ENCODE peak calls at places on chromosomes 2 and 18, in seven cellular contexts. One of them, this sample, is unnamed.

GRCh38 chr18:80251700-80252099 is 4.4 kb upstream of the PARD6G start:
- DNase-seq in body of pancreas: no peak
- DNase-seq in upper lobe of right lung: no peak
- DNase-seq in heart left ventricle: no peak
- DNase-seq in Panc1: no peak
- DNase-seq in uterus: no peak
- DNase-seq in IMR-90: no peak
- DNase-seq in this sample: no peak

GRCh38 chr2:505931-506330 is 171.3 kb downstream of the TMEM18 start:
- DNase-seq in body of pancreas: no peak
- DNase-seq in upper lobe of right lung: no peak
- DNase-seq in heart left ventricle: no peak
- DNase-seq in Panc1: no peak
- DNase-seq in uterus: no peak
- DNase-seq in IMR-90: no peak
- DNase-seq in this sample: no peak

GRCh38 chr2:26268184-26268583 is 23.4 kb downstream of the HADHB start:
- DNase-seq in body of pancreas: no peak
- DNase-seq in upper lobe of right lung: no peak
- DNase-seq in heart left ventricle: no peak
- DNase-seq in Panc1: no peak
- DNase-seq in uterus: no peak
- DNase-seq in IMR-90: peak; percentile 64
- DNase-seq in this sample: no peak

GRCh38 chr2:60995376-60995775 is 22.1 kb upstream of the PEX13 start:
- DNase-seq in body of pancreas: no peak
- DNase-seq in upper lobe of right lung: no peak
- DNase-seq in heart left ventricle: no peak
- DNase-seq in Panc1: no peak
- DNase-seq in uterus: no peak
- DNase-seq in IMR-90: no peak
- DNase-seq in this sample: no peak

GRCh38 chr2:150140777-150141176 is 346.7 kb downstream of the RND3 start:
- DNase-seq in body of pancreas: no peak
- DNase-seq in upper lobe of right lung: no peak
- DNase-seq in heart left ventricle: no peak
- DNase-seq in Panc1: no peak
- DNase-seq in uterus: no peak
- DNase-seq in IMR-90: no peak
- DNase-seq in this sample: no peak

GRCh38 chr18:48841381-48842258 is 109.1 kb downstream of the SMAD7 start:
- DNase-seq in body of pancreas: no peak
- DNase-seq in upper lobe of right lung: peak; percentile 89
- DNase-seq in heart left ventricle: peak; percentile 49
- DNase-seq in Panc1: no peak
- DNase-seq in uterus: no peak
- DNase-seq in IMR-90: peak; percentile 57
- DNase-seq in this sample: peak; percentile 47

GRCh38 chr2:73999881-74000597 is 15.3 kb downstream of the TET3 start:
- DNase-seq in body of pancreas: no peak
- DNase-seq in upper lobe of right lung: peak; percentile 61
- DNase-seq in heart left ventricle: no peak
- DNase-seq in Panc1: no peak
- DNase-seq in uterus: peak; percentile 42
- DNase-seq in IMR-90: peak; percentile 74
- DNase-seq in this sample: no peak

GRCh38 chr2:216915548-216916128 is 55.8 kb upstream of the TNP1 start:
- DNase-seq in body of pancreas: no peak
- DNase-seq in upper lobe of right lung: no peak
- DNase-seq in heart left ventricle: no peak
- DNase-seq in Panc1: no peak
- DNase-seq in uterus: peak; percentile 75
- DNase-seq in IMR-90: no peak
- DNase-seq in this sample: no peak

GRCh38 chr18:3230401-3231334 is 10.9 kb upstream of the MYOM1 start:
- DNase-seq in body of pancreas: no peak
- DNase-seq in upper lobe of right lung: no peak
- DNase-seq in heart left ventricle: no peak
- DNase-seq in Panc1: no peak
- DNase-seq in uterus: no peak
- DNase-seq in IMR-90: peak; percentile 31
- DNase-seq in this sample: peak; percentile 13
- H3K4me3 ChIP-seq in body of pancreas: no peak overlapping the region
- H3K4me3 ChIP-seq in upper lobe of right lung: peak overlapping the region; percentile 8
- H3K4me3 ChIP-seq in heart left ventricle: no peak overlapping the region
- H3K4me3 ChIP-seq in Panc1: no peak overlapping the region
- H3K4me3 ChIP-seq in uterus: no peak overlapping the region
- H3K4me3 ChIP-seq in IMR-90: no peak overlapping the region
- H3K4me3 ChIP-seq in this sample: no peak overlapping the region

GRCh38 chr2:155377178-155377780 is 678.8 kb downstream of the KCNJ3 start:
- DNase-seq in body of pancreas: no peak
- DNase-seq in upper lobe of right lung: no peak
- DNase-seq in heart left ventricle: no peak
- DNase-seq in Panc1: no peak
- DNase-seq in uterus: no peak
- DNase-seq in IMR-90: peak; percentile 35
- DNase-seq in this sample: no peak
- TF ChIP-seq CTCF in body of pancreas: peak; percentile 36
- TF ChIP-seq CTCF in upper lobe of right lung: peak; percentile 35
- TF ChIP-seq CTCF in heart left ventricle: peak; percentile 27
- TF ChIP-seq CTCF in Panc1: peak; percentile 49
- TF ChIP-seq CTCF in uterus: peak; percentile 1
- TF ChIP-seq CTCF in IMR-90: peak; percentile 43
- TF ChIP-seq CTCF in this sample: peak; percentile 15

GRCh38 chr2:224927011-224927410 is 115.3 kb downstream of the DOCK10 start:
- DNase-seq in body of pancreas: no peak
- DNase-seq in upper lobe of right lung: no peak
- DNase-seq in heart left ventricle: no peak
- DNase-seq in Panc1: no peak
- DNase-seq in uterus: no peak
- DNase-seq in IMR-90: no peak
- DNase-seq in this sample: no peak
- H3K4me1 ChIP-seq in body of pancreas: no peaks in the 10 kb centered on the region
- H3K4me1 ChIP-seq in upper lobe of right lung: peaks cover 43% of the 10 kb centered on the region
- H3K4me1 ChIP-seq in heart left ventricle: peaks cover 7% of the 10 kb centered on the region
- H3K4me1 ChIP-seq in Panc1: no peaks in the 10 kb centered on the region
- H3K4me1 ChIP-seq in uterus: no peaks in the 10 kb centered on the region
- H3K4me1 ChIP-seq in IMR-90: peaks cover 19% of the 10 kb centered on the region
- H3K4me1 ChIP-seq in this sample: no peaks in the 10 kb centered on the region

DNA sequence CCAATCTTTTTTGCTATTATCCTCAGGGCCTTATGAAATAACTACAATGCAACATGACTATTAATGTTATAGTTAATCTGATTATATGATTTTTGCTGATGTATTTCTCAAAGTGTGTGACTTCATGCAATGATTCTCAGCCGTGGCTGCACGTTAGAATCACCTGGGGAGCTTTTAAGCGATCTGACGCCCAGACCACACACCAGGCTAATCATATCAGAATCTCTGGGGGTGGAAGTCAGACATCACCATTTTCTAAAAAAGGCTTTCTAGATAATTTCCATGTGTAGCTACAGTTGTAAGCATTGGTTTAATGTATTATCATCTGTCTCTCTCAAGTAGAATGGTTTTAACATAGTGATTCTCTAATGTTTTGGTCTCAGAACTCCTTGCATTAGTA is 5.5 kb upstream of the QPCT start:
- DNase-seq in body of pancreas: no peak
- DNase-seq in upper lobe of right lung: no peak
- DNase-seq in heart left ventricle: no peak
- DNase-seq in Panc1: no peak
- DNase-seq in uterus: no peak
- DNase-seq in IMR-90: no peak
- DNase-seq in this sample: no peak
- H3K4me3 ChIP-seq in body of pancreas: no peak overlapping the region
- H3K4me3 ChIP-seq in upper lobe of right lung: no peak overlapping the region
- H3K4me3 ChIP-seq in heart left ventricle: no peak overlapping the region
- H3K4me3 ChIP-seq in Panc1: no peak overlapping the region
- H3K4me3 ChIP-seq in uterus: no peak overlapping the region
- H3K4me3 ChIP-seq in IMR-90: no peak overlapping the region
- H3K4me3 ChIP-seq in this sample: no peak overlapping the region